ENCODE peak calls at places on chromosomes 13 and 19, in nine cellular contexts. L, T, D, E, M, U, Y, V and R are unnamed samples.

GRCh38 chr13:51230473-51231105 is 8.4 kb downstream of the FAM124A start:
- DNase-seq in L (no peak), T (no peak), D (no peak), E (no peak), M (peak), U (no peak), Y (peak), V (no peak), R (no peak)

GRCh38 chr13:97385146-97385545 is 48.8 kb upstream of the RAP2A start:
- DNase-seq in L (no peak), T (no peak), D (no peak), E (no peak), M (no peak), U (no peak), Y (no peak), V (no peak), R (no peak)

GRCh38 chr13:97030705-97031452 is 36.6 kb upstream of the OXGR1 start:
- DNase-seq in L (no peak), T (no peak), D (peak), E (no peak), M (peak), U (no peak), Y (no peak), V (no peak), R (no peak)

GRCh38 chr13:40794414-40795368 is 5.3 kb downstream of the SLC25A15 start:
- DNase-seq in L (no peak), T (no peak), D (no peak), E (no peak), M (no peak), U (no peak), Y (no peak), V (no peak), R (no peak)

GRCh38 chr13:59734393-59734792 is 429.3 kb downstream of the DIAPH3 start:
- DNase-seq in L (no peak), T (no peak), D (no peak), E (no peak), M (no peak), U (no peak), Y (no peak), V (no peak), R (no peak)

GRCh38 chr19:6017576-6017975 is 39.6 kb upstream of the RANBP3 start:
- DNase-seq in L (no peak), T (no peak), D (no peak), E (no peak), M (no peak), U (no peak), Y (no peak), V (no peak), R (no peak)

GRCh38 chr19:29162694-29163093 is 50.3 kb downstream of the UQCRFS1 start:
- DNase-seq in L (no peak), T (no peak), D (no peak), E (no peak), M (no peak), U (no peak), Y (no peak), V (no peak), R (no peak)

GRCh38 chr19:34336781-34337271 is 28.2 kb upstream of the GPI start:
- DNase-seq in L (peak), T (no peak), D (peak), E (peak), M (peak), U (peak), Y (peak), V (peak), R (no peak)

GRCh38 chr13:34256236-34256635 is 438.3 kb downstream of the RFC3 start:
- DNase-seq in L (no peak), T (no peak), D (no peak), E (no peak), M (no peak), U (no peak), Y (no peak), V (no peak), R (no peak)

GRCh38 chr13:38417727-38418126 is 68.1 kb downstream of the UFM1 start:
- DNase-seq in L (no peak), T (no peak), D (peak), E (no peak), M (peak), U (no peak), Y (no peak), V (no peak), R (no peak)

GRCh38 chr19:30689474-30689873 is 317.3 kb downstream of the ZNF536 start:
- DNase-seq in L (no peak), T (no peak), D (no peak), E (no peak), M (no peak), U (no peak), Y (no peak), V (no peak), R (no peak)

GRCh38 chr13:112873851-112874750 is 94.9 kb upstream of the MCF2L start:
- DNase-seq in L (peak), T (peak), D (peak), E (peak), M (peak), U (peak), Y (peak), V (peak), R (peak)

GRCh38 chr13:98576215-98576945 is 527 bp downstream of the STK24 start:
- DNase-seq in L (peak), T (peak), D (peak), E (no peak), M (no peak), U (no peak), Y (peak), V (peak), R (peak)

GRCh38 chr13:97539651-97540230 is 105.8 kb downstream of the RAP2A start:
- DNase-seq in L (no peak), T (no peak), D (peak), E (no peak), M (peak), U (no peak), Y (no peak), V (no peak), R (no peak)

GRCh38 chr19:18109731-18110671 is 12.4 kb downstream of the MAST3 start:
- DNase-seq in L (peak), T (peak), D (no peak), E (no peak), M (no peak), U (no peak), Y (no peak), V (peak), R (no peak)

GRCh38 chr13:111005364-111005763 is 90.5 kb upstream of the ANKRD10 start:
- DNase-seq in L (no peak), T (no peak), D (no peak), E (no peak), M (peak), U (no peak), Y (no peak), V (no peak), R (no peak)

GRCh38 chr19:28497137-28497536 is 715.8 kb downstream of the UQCRFS1 start:
- DNase-seq in L (no peak), T (no peak), D (no peak), E (no peak), M (peak), U (no peak), Y (no peak), V (no peak), R (no peak)

GRCh38 chr19:43781630-43782310 is 997 bp upstream of the KCNN4 start:
- DNase-seq in L (no peak), T (no peak), D (no peak), E (no peak), M (no peak), U (no peak), Y (no peak), V (no peak), R (no peak)

GRCh38 chr13:27472941-27473340 is 22.6 kb upstream of the MTIF3 start:
- DNase-seq in L (no peak), T (no peak), D (no peak), E (no peak), M (no peak), U (no peak), Y (no peak), V (no peak), R (no peak)

GRCh38 chr13:74062933-74063332 is 71.3 kb downstream of the KLF12 start:
- DNase-seq in L (no peak), T (peak), D (no peak), E (no peak), M (peak), U (no peak), Y (peak), V (peak), R (no peak)

GRCh38 chr13:114237415-114238112 is 2.9 kb downstream of the CDC16 start:
- DNase-seq in L (no peak), T (no peak), D (no peak), E (no peak), M (no peak), U (no peak), Y (no peak), V (no peak), R (no peak)

GRCh38 chr19:7507884-7508283 is 8.0 kb upstream of the ZNF358 start:
- DNase-seq in L (no peak), T (peak), D (peak), E (peak), M (peak), U (no peak), Y (no peak), V (no peak), R (no peak)

GRCh38 chr19:50158577-50158976 is 4.5 kb downstream of the IZUMO2 start:
- DNase-seq in L (no peak), T (no peak), D (no peak), E (no peak), M (no peak), U (no peak), Y (no peak), V (no peak), R (no peak)

GRCh38 chr13:31733066-31733465 is 6.3 kb upstream of the RXFP2 start:
- DNase-seq in L (no peak), T (no peak), D (no peak), E (no peak), M (peak), U (no peak), Y (no peak), V (no peak), R (no peak)

GRCh38 chr19:22784051-22784450 is at the start of gene ZNF99:
- DNase-seq in L (no peak), T (no peak), D (no peak), E (no peak), M (no peak), U (no peak), Y (peak), V (no peak), R (no peak)

GRCh38 chr13:106349080-106349841 is 186.2 kb downstream of the EFNB2 start:
- DNase-seq in L (no peak), T (no peak), D (peak), E (no peak), M (no peak), U (no peak), Y (peak), V (no peak), R (no peak)

GRCh38 chr19:10431254-10431942 is 11.1 kb downstream of the PDE4A start:
- DNase-seq in L (no peak), T (peak), D (no peak), E (no peak), M (no peak), U (no peak), Y (no peak), V (peak), R (peak)

GRCh38 chr13:83819156-83819555 is 63.1 kb downstream of the SLITRK1 start:
- DNase-seq in L (no peak), T (no peak), D (no peak), E (no peak), M (no peak), U (no peak), Y (no peak), V (no peak), R (no peak)

GRCh38 chr19:16067205-16067938 is 8.9 kb upstream of the TPM4 start:
- DNase-seq in L (no peak), T (no peak), D (peak), E (no peak), M (peak), U (no peak), Y (peak), V (no peak), R (no peak)

GRCh38 chr13:44299142-44299541 is 74.5 kb upstream of the SERP2 start:
- DNase-seq in L (no peak), T (no peak), D (no peak), E (no peak), M (no peak), U (no peak), Y (no peak), V (no peak), R (no peak)

GRCh38 chr19:57888494-57889231 is at the start of gene ZNF814:
- DNase-seq in L (peak), T (peak), D (peak), E (peak), M (peak), U (peak), Y (peak), V (peak), R (peak)

GRCh38 chr13:22735381-22735995 is 445.3 kb upstream of the SGCG start:
- DNase-seq in L (no peak), T (no peak), D (no peak), E (no peak), M (no peak), U (no peak), Y (no peak), V (no peak), R (no peak)

GRCh38 chr19:47353307-47353712 is 4.2 kb downstream of the DHX34 start:
- DNase-seq in L (no peak), T (no peak), D (no peak), E (no peak), M (no peak), U (no peak), Y (peak), V (no peak), R (no peak)

GRCh38 chr19:18346091-18346490 is 5.7 kb downstream of the PGPEP1 start:
- DNase-seq in L (no peak), T (no peak), D (peak), E (no peak), M (no peak), U (no peak), Y (no peak), V (no peak), R (no peak)

GRCh38 chr19:42005504-42005903 is 11.5 kb upstream of the ATP1A3 start:
- DNase-seq in L (no peak), T (no peak), D (no peak), E (no peak), M (no peak), U (no peak), Y (no peak), V (no peak), R (no peak)

GRCh38 chr19:18762125-18763023 is 28.7 kb downstream of the COMP start:
- DNase-seq in L (no peak), T (no peak), D (peak), E (no peak), M (peak), U (no peak), Y (peak), V (no peak), R (no peak)

GRCh38 chr19:49591731-49592485 is 926 bp downstream of the PRR12 start:
- DNase-seq in L (peak), T (peak), D (peak), E (no peak), M (peak), U (no peak), Y (peak), V (peak), R (no peak)